ENCODE peak calls at places on chromosome 17, in four cellular contexts. E is psoas muscle, Q is testis, B is ovary. W is an unnamed sample. For H3K4me1, the result is how much of the 10 kb centered on the place peaks cover.

GRCh38 chr17:60804831-60805230 is 127.2 kb downstream of the BCAS3 start:
- DNase-seq in Q (no peak), B (no peak), E (no peak), W (no peak)

GRCh38 chr17:49741009-49741691 is 22.8 kb downstream of the FAM117A start:
- DNase-seq in B (no peak), Q (no peak), E (no peak), W (no peak)

GRCh38 chr17:40551091-40551873 is 14.0 kb downstream of the CCR7 start:
- DNase-seq in Q (peak), B (peak), E (peak), W (peak)

GRCh38 chr17:29592850-29593545 is at the start of gene ANKRD13B:
- DNase-seq in B (peak), E (peak), Q (peak), W (no peak)

GRCh38 chr17:11598274-11599221 is at the start of gene DNAH9:
- DNase-seq in B (peak), Q (peak), E (peak), W (peak)

GRCh38 chr17:77257596-77258458 is 117.1 kb downstream of the SEC14L1 start:
- DNase-seq in E (no peak), B (no peak), Q (no peak), W (no peak)

GRCh38 chr17:64024781-64025731 is 4.6 kb upstream of the ICAM2 start:
- DNase-seq in Q (no peak), B (peak), E (no peak), W (no peak)

GRCh38 chr17:20944014-20944905 is 98.6 kb downstream of the USP22 start:
- DNase-seq in E (no peak), Q (no peak), B (no peak), W (no peak)

GRCh38 chr17:17344507-17345293 is 41.5 kb downstream of the NT5M start:
- DNase-seq in E (no peak), B (no peak), Q (no peak), W (no peak)

GRCh38 chr17:81309140-81309858 is 14.2 kb upstream of the SLC38A10 start:
- DNase-seq in B (no peak), E (peak), Q (peak), W (peak)

GRCh38 chr17:6135996-6136395 is 65.8 kb downstream of the WSCD1 start:
- DNase-seq in Q (no peak), E (no peak), B (no peak), W (no peak)

GRCh38 chr17:68600881-68601564 is at the start of gene FAM20A:
- DNase-seq in E (peak), B (peak), Q (peak), W (no peak)

GRCh38 chr17:58527949-58528348 is 13.5 kb upstream of the MTMR4 start:
- DNase-seq in B (no peak), E (no peak), Q (no peak), W (no peak)

GRCh38 chr17:77489239-77489897 is 348.6 kb downstream of the SEC14L1 start:
- DNase-seq in E (no peak), Q (no peak), B (no peak), W (no peak)

GRCh38 chr17:49997773-49998703 is 3.0 kb upstream of the DLX3 start:
- DNase-seq in E (peak), B (peak), Q (peak), W (peak)

GRCh38 chr17:67779098-67779672 is 46.1 kb upstream of the BPTF start:
- DNase-seq in Q (peak), B (peak), E (peak), W (no peak)

GRCh38 chr17:69608808-69609494 is 194.5 kb downstream of the MAP2K6 start:
- DNase-seq in Q (no peak), B (no peak), E (no peak), W (peak)

GRCh38 chr17:41307647-41308046 is 1.5 kb downstream of the KRTAP16-1 start:
- DNase-seq in B (no peak), Q (no peak), E (no peak), W (no peak)

GRCh38 chr17:40415390-40415789 is 2.3 kb downstream of the TOP2A start:
- DNase-seq in E (no peak), B (no peak), Q (no peak), W (no peak)

GRCh38 chr17:10492004-10492403 is 22.6 kb upstream of the MYH4 start:
- DNase-seq in Q (no peak), B (no peak), E (no peak), W (no peak)

GRCh38 chr17:82665226-82665625 is 17.0 kb upstream of the WDR45B start:
- DNase-seq in Q (no peak), E (peak), B (no peak), W (no peak)

GRCh38 chr17:75927286-75927922 is 13.4 kb downstream of the FBF1 start:
- DNase-seq in B (no peak), E (no peak), Q (no peak), W (no peak)

DNA sequence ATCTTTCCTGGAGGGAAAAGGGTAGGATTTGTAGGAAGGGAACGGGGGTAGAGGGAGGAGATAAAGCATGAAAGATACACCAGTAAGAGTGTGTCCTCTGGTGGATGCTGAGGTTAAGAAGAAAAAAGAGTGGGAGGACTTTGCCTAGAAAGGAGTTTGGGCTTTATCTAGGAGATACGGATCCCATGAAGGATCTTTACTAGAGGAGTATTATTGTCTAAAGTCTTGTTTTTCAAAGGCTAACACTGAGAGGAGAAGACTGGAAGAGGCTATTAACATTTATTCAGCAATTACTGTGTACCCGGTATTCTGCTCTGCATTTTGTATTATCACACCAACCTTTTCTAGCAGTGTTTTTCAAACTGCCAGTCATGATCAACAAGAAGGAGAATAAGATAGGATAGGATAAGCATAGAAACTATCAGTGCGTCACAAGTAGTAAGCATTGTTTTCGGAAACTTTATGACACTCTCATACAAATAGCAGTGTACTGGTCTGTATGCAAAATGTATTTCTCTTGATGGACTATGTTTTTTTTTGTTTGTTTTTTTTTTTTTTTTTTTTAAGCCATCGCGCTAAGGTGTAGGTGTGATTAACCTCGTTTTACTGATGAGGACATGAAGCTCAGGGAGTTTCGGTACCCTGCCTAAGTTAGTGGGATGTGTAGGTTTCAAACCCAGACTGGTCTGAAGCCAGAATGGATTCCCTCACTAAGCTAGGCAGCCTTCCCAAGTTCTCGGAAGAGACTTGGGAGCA is 1.4 kb upstream of the SP2 start:
- DNase-seq in B (no peak), E (no peak), Q (no peak), W (no peak)
- H3K4me1 ChIP-seq in B (under half), E (under half), Q (under half), W (under half)

GRCh38 chr17:61828694-61829093 is 34.6 kb downstream of the BRIP1 start:
- DNase-seq in Q (no peak), E (no peak), B (no peak), W (no peak)
- H3K4me3 ChIP-seq in Q (no peak), E (no peak), B (no peak), W (no peak)

GRCh38 chr17:35371934-35372333 is 1.5 kb downstream of the SLFN11 start:
- DNase-seq in Q (no peak), B (no peak), E (no peak), W (no peak)
- H3K4me1 ChIP-seq in Q (under half), B (under half), E (under half), W (under half)

DNA sequence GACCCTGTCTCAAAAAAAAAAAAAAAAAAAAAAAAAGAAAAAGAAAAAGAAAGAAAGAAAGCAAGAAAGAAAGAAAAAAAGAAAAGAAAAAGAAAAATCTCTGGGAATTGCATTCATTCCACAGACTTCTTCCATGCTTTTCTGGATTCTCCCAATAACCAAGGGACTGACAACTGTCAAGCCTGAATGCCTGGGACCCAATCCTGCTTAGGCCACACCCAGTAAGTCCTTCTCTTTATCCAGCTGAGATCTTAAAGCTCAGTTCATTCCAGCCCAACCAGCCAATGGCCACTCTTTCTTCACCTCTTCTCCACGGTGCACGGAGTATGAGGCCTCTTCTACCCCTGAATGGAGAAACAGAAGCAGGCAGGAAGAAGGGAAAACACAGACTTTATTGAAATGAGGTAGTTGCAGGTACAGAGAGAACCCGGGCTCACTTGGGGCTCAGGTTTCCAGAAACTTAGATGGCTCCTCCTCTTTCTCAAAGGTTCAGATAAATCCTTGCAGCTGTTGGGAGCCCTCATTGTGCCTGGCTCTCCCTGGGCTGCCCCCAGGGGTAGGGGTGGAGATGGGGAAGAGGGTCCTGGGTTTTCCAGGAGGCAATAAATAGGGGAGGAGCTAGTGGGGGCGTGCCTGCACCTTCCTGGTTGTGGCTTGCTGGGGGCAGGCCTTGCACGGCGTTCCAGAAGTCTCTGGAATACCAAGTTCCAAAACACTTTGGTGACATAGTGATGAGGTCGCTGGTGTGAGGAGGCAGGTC is 2.5 kb downstream of the HOXB1 start:
- DNase-seq in Q (no peak), E (no peak), B (no peak), W (no peak)
- H3K4me3 ChIP-seq in Q (no peak), E (no peak), B (no peak), W (no peak)

GRCh38 chr17:31400481-31400950 is 9.0 kb downstream of the RAB11FIP4 start:
- DNase-seq in Q (no peak), B (no peak), E (no peak), W (no peak)

GRCh38 chr17:31408586-31408985 is 17.1 kb downstream of the RAB11FIP4 start:
- DNase-seq in Q (no peak), B (no peak), E (no peak), W (no peak)

GRCh38 chr17:31404028-31404949 is 12.8 kb downstream of the RAB11FIP4 start:
- DNase-seq in B (no peak), Q (no peak), E (no peak), W (peak)

GRCh38 chr17:31401456-31402254 is 10.2 kb downstream of the RAB11FIP4 start:
- DNase-seq in B (no peak), Q (no peak), E (no peak), W (no peak)

GRCh38 chr17:31405941-31406371 is 14.5 kb downstream of the RAB11FIP4 start:
- DNase-seq in B (no peak), E (no peak), Q (no peak), W (no peak)
- H3K4me1 ChIP-seq in B (under half), E (under half), Q (under half), W (under half)